ENCODE peak calls at places on chromosome 11, in six cellular contexts. D is C1 segment of cervical spinal cord; L is naive thymus-derived CD8-positive, alpha-beta T cell; F is A673; T is fibroblast of the conjunctiva; V is kidney tubule cell. H is an unnamed sample.

GRCh38 chr11:13415201-13415600 is 47.8 kb downstream of the BTBD10 start:
- DNase-seq in D (no peak), L (no peak), F (no peak), T (peak; percentile 1), V (no peak), H (peak; percentile 99)

GRCh38 chr11:134032501-134033091 is 36.3 kb upstream of the JAM3 start:
- DNase-seq in D (peak; percentile 47), L (peak; percentile 23), F (peak; percentile 24), T (no peak), V (no peak), H (no peak)

GRCh38 chr11:111910637-111911562 is 670 bp downstream of the CRYAB start:
- DNase-seq in D (peak; percentile 53), L (no peak), F (no peak), T (no peak), V (no peak), H (peak; percentile 60)

GRCh38 chr11:95322546-95322945 is 91.5 kb upstream of the SESN3 start:
- DNase-seq in D (no peak), L (no peak), F (no peak), T (no peak), V (peak; percentile 50), H (no peak)

GRCh38 chr11:3840870-3841425 is at the start of gene RHOG:
- DNase-seq in D (peak; percentile 80), L (peak; percentile 63), F (peak; percentile 78), T (peak; percentile 77), V (peak; percentile 89), H (peak; percentile 80)

GRCh38 chr11:93902921-93903320 is 52.5 kb upstream of the VSTM5 start:
- DNase-seq in D (no peak), L (no peak), F (no peak), T (no peak), V (no peak), H (no peak)

GRCh38 chr11:43868852-43869567 is 11.6 kb upstream of the ALKBH3 start:
- DNase-seq in D (no peak), L (peak; percentile 1), F (peak; percentile 88), T (peak; percentile 37), V (peak; percentile 78), H (no peak)

GRCh38 chr11:124812876-124813275 is 12.7 kb upstream of the MSANTD2 start:
- DNase-seq in D (no peak), L (no peak), F (peak; percentile 29), T (no peak), V (no peak), H (no peak)

GRCh38 chr11:124172599-124172998 is 10.5 kb upstream of the OR10D3 start:
- DNase-seq in D (no peak), L (no peak), F (no peak), T (no peak), V (no peak), H (no peak)

GRCh38 chr11:2445948-2446551 is 1.2 kb downstream of the KCNQ1 start:
- DNase-seq in D (no peak), L (no peak), F (no peak), T (no peak), V (peak; percentile 21), H (no peak)

GRCh38 chr11:19844806-19845205 is 132.2 kb downstream of the NAV2 start:
- DNase-seq in D (no peak), L (no peak), F (no peak), T (no peak), V (peak; percentile 41), H (peak; percentile 90)

GRCh38 chr11:26399336-26399735 is 67.4 kb downstream of the ANO3 start:
- DNase-seq in D (no peak), L (no peak), F (peak; percentile 1), T (peak; percentile 23), V (no peak), H (no peak)

GRCh38 chr11:44950625-44951472 is at the start of gene TP53I11:
- DNase-seq in D (peak; percentile 13), L (peak; percentile 41), F (peak; percentile 89), T (peak; percentile 53), V (peak; percentile 31), H (peak; percentile 44)

GRCh38 chr11:65719887-65720236 is 736 bp downstream of the RNASEH2C start:
- DNase-seq in D (no peak), L (no peak), F (peak; percentile 40), T (no peak), V (peak; percentile 19), H (no peak)

GRCh38 chr11:20672575-20672974 is 3.2 kb downstream of the NELL1 start:
- DNase-seq in D (no peak), L (no peak), F (peak; percentile 13), T (no peak), V (peak; percentile 9), H (peak; percentile 33)

GRCh38 chr11:87125257-87125656 is 87.5 kb downstream of the TMEM135 start:
- DNase-seq in D (no peak), L (no peak), F (peak; percentile 28), T (no peak), V (no peak), H (no peak)

GRCh38 chr11:104075091-104075490 is 38.7 kb downstream of the DDI1 start:
- DNase-seq in D (no peak), L (no peak), F (no peak), T (no peak), V (no peak), H (no peak)

GRCh38 chr11:77139201-77139600 is 11.2 kb downstream of the MYO7A start:
- DNase-seq in D (no peak), L (no peak), F (no peak), T (no peak), V (no peak), H (no peak)

GRCh38 chr11:125005491-125005890 is 51.5 kb downstream of the CCDC15 start:
- DNase-seq in D (no peak), L (no peak), F (no peak), T (no peak), V (no peak), H (no peak)

GRCh38 chr11:2347449-2347848 is 29.7 kb upstream of the CD81 start:
- DNase-seq in D (no peak), L (no peak), F (no peak), T (no peak), V (no peak), H (no peak)

GRCh38 chr11:2834893-2835767 is 50.4 kb downstream of the CDKN1C start:
- DNase-seq in D (no peak), L (no peak), F (no peak), T (no peak), V (peak; percentile 30), H (no peak)

GRCh38 chr11:100861221-100861620 is 174.1 kb downstream of the ARHGAP42 start:
- DNase-seq in D (no peak), L (no peak), F (no peak), T (no peak), V (peak; percentile 10), H (no peak)

GRCh38 chr11:57980201-57980600 is 43.5 kb upstream of the OR9Q1 start:
- DNase-seq in D (no peak), L (no peak), F (no peak), T (no peak), V (no peak), H (peak; percentile 9)

GRCh38 chr11:65698205-65698604 is 13.8 kb upstream of the KAT5 start:
- DNase-seq in D (no peak), L (no peak), F (no peak), T (no peak), V (no peak), H (no peak)

GRCh38 chr11:19173964-19174638 is 27.7 kb downstream of the CSRP3 start:
- DNase-seq in D (no peak), L (no peak), F (no peak), T (no peak), V (no peak), H (no peak)

GRCh38 chr11:20054584-20054983 is 105.7 kb downstream of the DBX1 start:
- DNase-seq in D (no peak), L (no peak), F (no peak), T (no peak), V (no peak), H (no peak)

GRCh38 chr11:64438986-64439771 is 80.2 kb downstream of the RPS6KA4 start:
- DNase-seq in D (no peak), L (no peak), F (no peak), T (no peak), V (no peak), H (no peak)

GRCh38 chr11:32200448-32200847 is 109.6 kb downstream of the RCN1 start:
- DNase-seq in D (no peak), L (no peak), F (no peak), T (no peak), V (no peak), H (no peak)

GRCh38 chr11:3894128-3894731 is 38.8 kb downstream of the STIM1 start:
- DNase-seq in D (no peak), L (no peak), F (peak; percentile 41), T (no peak), V (peak; percentile 67), H (no peak)

GRCh38 chr11:84437129-84438123 is 1151.3 kb upstream of the CCDC90B start:
- DNase-seq in D (peak; percentile 23), L (no peak), F (no peak), T (no peak), V (peak; percentile 44), H (no peak)

GRCh38 chr11:73645570-73645969 is 811 bp upstream of the PLEKHB1 start:
- DNase-seq in D (no peak), L (no peak), F (no peak), T (no peak), V (no peak), H (no peak)